ENCODE peak calls at places on chromosomes 11 and 22, in nine cellular contexts. G is psoas muscle; V is NAMALWA; S is Daoy; Q is stimulated activated CD8-positive, alpha-beta memory T cell treated with anti-CD3 and anti-CD28 coated beads, Interleukin-15, amount 100 ng/mL, for 1 hour; O is right lobe of liver; A is stimulated activated CD4-positive, alpha-beta T cell treated with anti-CD3 and anti-CD28 coated beads, Interleukin-4, amount 100 ng/mL, for 24 hours; J is cardiac fibroblast; X is GM12864. M is an unnamed sample.

GRCh38 chr11:26974068-26974790 is 19.7 kb upstream of the FIBIN start:
- DNase-seq in V (no peak), A (no peak), S (no peak), X (no peak), G (no peak), Q (no peak), O (no peak), J (peak), M (no peak)

GRCh38 chr22:42651134-42651533 is 1.9 kb upstream of the CYB5R3 start:
- DNase-seq in J (peak), G (no peak), Q (no peak), S (peak), V (no peak), X (no peak), A (no peak), O (no peak), M (no peak)

GRCh38 chr22:28328751-28329150 is 350.9 kb downstream of the TTC28 start:
- DNase-seq in J (peak), X (no peak), S (no peak), A (no peak), O (no peak), Q (no peak), V (no peak), G (no peak), M (no peak)

GRCh38 chr11:1773131-1773510 is 9.4 kb upstream of the CTSD start:
- DNase-seq in V (no peak), J (no peak), S (no peak), X (no peak), G (no peak), A (no peak), O (no peak), Q (no peak), M (no peak)

GRCh38 chr11:78140392-78141077 is 1.1 kb upstream of the ALG8 start:
- DNase-seq in J (no peak), X (no peak), O (no peak), Q (no peak), G (no peak), A (peak), S (no peak), V (peak), M (no peak)

GRCh38 chr22:46041642-46042041 is 64.7 kb upstream of the WNT7B start:
- DNase-seq in G (no peak), Q (no peak), S (no peak), O (peak), J (no peak), V (no peak), X (no peak), A (no peak), M (no peak)

GRCh38 chr11:22703040-22703439 is 36.6 kb downstream of the GAS2 start:
- DNase-seq in Q (no peak), J (peak), A (peak), X (no peak), O (no peak), V (no peak), G (no peak), S (peak), M (no peak)

GRCh38 chr11:14969922-14970323 is 2.2 kb downstream of the CALCA start:
- DNase-seq in G (peak), Q (no peak), A (peak), S (peak), V (peak), X (no peak), O (peak), J (peak), M (peak)

GRCh38 chr11:120929664-120930154 is 94.2 kb upstream of the TBCEL start:
- DNase-seq in O (no peak), V (peak), J (peak), X (no peak), G (no peak), Q (no peak), S (peak), A (peak), M (no peak)

GRCh38 chr22:50019316-50019715 is 6.8 kb upstream of the IL17REL start:
- DNase-seq in O (no peak), V (no peak), A (no peak), Q (no peak), X (no peak), J (no peak), S (no peak), G (no peak), M (no peak)

GRCh38 chr22:43848366-43849171 is 13.7 kb downstream of the SULT4A1 start:
- DNase-seq in J (peak), G (no peak), S (peak), O (peak), A (no peak), X (no peak), V (no peak), Q (no peak), M (peak)

GRCh38 chr22:35315855-35316745 is 16.4 kb downstream of the TOM1 start:
- DNase-seq in G (peak), J (no peak), Q (no peak), A (no peak), S (no peak), V (no peak), X (no peak), O (no peak), M (peak)

GRCh38 chr11:75539459-75540022 is 13.8 kb upstream of the GDPD5 start:
- DNase-seq in Q (no peak), J (no peak), V (no peak), A (no peak), G (no peak), X (no peak), S (no peak), O (no peak), M (no peak)

GRCh38 chr22:33568934-33569496 is 351.3 kb downstream of the LARGE1 start:
- DNase-seq in J (no peak), O (no peak), Q (no peak), A (no peak), S (no peak), X (no peak), G (no peak), V (peak), M (no peak)

GRCh38 chr22:46934746-46935491 is 172.5 kb downstream of the TBC1D22A start:
- DNase-seq in A (peak), G (peak), O (no peak), Q (no peak), V (no peak), J (peak), S (peak), X (peak), M (no peak)

GRCh38 chr22:20267441-20268288 is 453 bp downstream of the RTN4R start:
- DNase-seq in G (no peak), X (no peak), V (no peak), O (no peak), S (no peak), A (no peak), Q (no peak), J (no peak), M (peak)

GRCh38 chr22:46829140-46829891 is 66.9 kb downstream of the TBC1D22A start:
- DNase-seq in S (peak), Q (no peak), A (no peak), J (peak), X (no peak), V (no peak), O (no peak), G (no peak), M (no peak)

GRCh38 chr11:65680192-65680743 is 17.6 kb upstream of the RELA start:
- DNase-seq in X (no peak), A (no peak), J (no peak), G (no peak), S (no peak), Q (no peak), O (no peak), V (no peak), M (no peak)

GRCh38 chr22:41106122-41106968 is 14.0 kb downstream of the EP300 start:
- DNase-seq in A (no peak), V (no peak), G (no peak), Q (no peak), X (no peak), S (no peak), J (peak), O (no peak), M (no peak)

GRCh38 chr11:77406396-77406795 is 67.5 kb downstream of the PAK1 start:
- DNase-seq in A (no peak), S (no peak), O (no peak), Q (no peak), J (no peak), X (no peak), G (no peak), V (no peak), M (no peak)

GRCh38 chr11:110874651-110875050 is 162.4 kb upstream of the ARHGAP20 start:
- DNase-seq in Q (no peak), V (no peak), A (no peak), G (no peak), J (no peak), S (no peak), O (no peak), X (no peak), M (no peak)

GRCh38 chr11:12397953-12398352 is 20.6 kb downstream of the PARVA start:
- DNase-seq in G (peak), A (no peak), V (no peak), O (no peak), S (peak), X (no peak), Q (no peak), J (peak), M (peak)

GRCh38 chr11:60978546-60979380 is 7.3 kb downstream of the CD6 start:
- DNase-seq in A (peak), G (no peak), V (no peak), O (no peak), Q (no peak), S (peak), J (no peak), X (no peak), M (no peak)

GRCh38 chr22:36069368-36069767 is 40.7 kb upstream of the RBFOX2 start:
- DNase-seq in O (no peak), S (no peak), X (no peak), A (no peak), J (no peak), Q (no peak), V (no peak), G (no peak), M (no peak)

GRCh38 chr11:2464451-2465165 is 19.8 kb downstream of the KCNQ1 start:
- DNase-seq in V (no peak), O (no peak), Q (no peak), X (no peak), S (no peak), J (no peak), G (no peak), A (no peak), M (no peak)

GRCh38 chr11:117284053-117284452 is 7.1 kb upstream of the BACE1-AS start:
- DNase-seq in Q (no peak), O (no peak), G (no peak), J (no peak), A (no peak), V (no peak), X (no peak), S (no peak), M (no peak)

GRCh38 chr11:48063424-48063978 is 83.1 kb downstream of the PTPRJ start:
- DNase-seq in Q (no peak), X (no peak), V (no peak), A (no peak), J (peak), S (peak), O (no peak), G (peak), M (no peak)

GRCh38 chr11:119671048-119671447 is 58.0 kb downstream of the NECTIN1 start:
- DNase-seq in X (no peak), O (no peak), G (peak), J (peak), A (no peak), Q (no peak), S (peak), V (peak), M (peak)

GRCh38 chr22:36156515-36157419 is 3.8 kb downstream of the APOL3 start:
- DNase-seq in J (peak), O (peak), V (peak), A (peak), S (peak), G (peak), X (no peak), Q (peak), M (peak)

GRCh38 chr22:31442768-31443489 is 43.5 kb downstream of the DRG1 start:
- DNase-seq in X (no peak), G (no peak), V (no peak), J (no peak), Q (no peak), A (no peak), S (no peak), O (no peak), M (no peak)

GRCh38 chr11:65417221-65417701 is 5.3 kb upstream of the NEAT1 start:
- DNase-seq in S (no peak), X (no peak), G (no peak), O (peak), J (peak), V (peak), A (peak), Q (no peak), M (peak)

GRCh38 chr11:82718307-82718706 is 15.4 kb downstream of the FAM181B start:
- DNase-seq in V (peak), O (no peak), A (no peak), G (no peak), X (no peak), S (peak), Q (no peak), J (peak), M (no peak)

GRCh38 chr11:64971421-64972233 is at the start of gene MAJIN:
- DNase-seq in X (no peak), Q (peak), O (peak), V (no peak), G (peak), S (no peak), A (peak), J (peak), M (peak)

GRCh38 chr22:29102300-29102699 is 29.5 kb downstream of the KREMEN1 start:
- DNase-seq in S (no peak), A (no peak), Q (no peak), G (no peak), O (no peak), J (no peak), V (no peak), X (no peak), M (no peak)

GRCh38 chr11:26721967-26722366 is at the start of gene SLC5A12:
- DNase-seq in J (no peak), G (no peak), V (no peak), Q (no peak), A (no peak), O (no peak), X (no peak), S (no peak), M (no peak)

GRCh38 chr11:31875861-31876625 is 64.9 kb upstream of the PAX6 start:
- DNase-seq in S (no peak), X (no peak), A (no peak), Q (no peak), O (no peak), J (no peak), V (no peak), G (no peak), M (no peak)

GRCh38 chr22:50281957-50282356 is 11.8 kb upstream of the MAPK11 start:
- DNase-seq in A (no peak), S (peak), V (no peak), G (no peak), Q (no peak), X (no peak), J (no peak), O (no peak), M (peak)